ENCODE peak calls at places on chromosomes 4 and X, in ten cellular contexts. One of them, this sample, is unnamed. For H3K4me1, the result is how much of the 10 kb centered on the place peaks cover.

GRCh38 chr4:87555751-87556619 is 26.8 kb upstream of the SPARCL1 start:
- DNase-seq in effector memory CD4-positive, alpha-beta T cell: no peak
- DNase-seq in right atrium auricular region: no peak
- DNase-seq in tibial artery: peak
- DNase-seq in pancreas: no peak
- DNase-seq in cardiac muscle cell: no peak
- DNase-seq in CD8-positive, alpha-beta T cell: no peak
- DNase-seq in A673: no peak
- DNase-seq in lower lobe of right lung: no peak
- DNase-seq in CD4-positive, alpha-beta memory T cell: no peak
- DNase-seq in this sample: peak

GRCh38 chrX:3712080-3712869 is 1.2 kb downstream of the PRKX start:
- DNase-seq in CD4-positive, alpha-beta memory T cell: no peak
- DNase-seq in cardiac muscle cell: peak
- DNase-seq in effector memory CD4-positive, alpha-beta T cell: no peak
- DNase-seq in pancreas: no peak
- DNase-seq in right atrium auricular region: no peak
- DNase-seq in tibial artery: no peak
- DNase-seq in A673: no peak
- DNase-seq in lower lobe of right lung: no peak
- DNase-seq in CD8-positive, alpha-beta T cell: no peak
- DNase-seq in this sample: no peak

GRCh38 chrX:130676861-130677260 is 226.1 kb downstream of the ENOX2 start:
- DNase-seq in effector memory CD4-positive, alpha-beta T cell: no peak
- DNase-seq in right atrium auricular region: no peak
- DNase-seq in A673: no peak
- DNase-seq in CD8-positive, alpha-beta T cell: no peak
- DNase-seq in pancreas: peak
- DNase-seq in tibial artery: no peak
- DNase-seq in cardiac muscle cell: no peak
- DNase-seq in CD4-positive, alpha-beta memory T cell: no peak
- DNase-seq in lower lobe of right lung: no peak
- DNase-seq in this sample: no peak

GRCh38 chrX:118530537-118530936 is 34.9 kb downstream of the DOCK11 start:
- DNase-seq in right atrium auricular region: no peak
- DNase-seq in lower lobe of right lung: no peak
- DNase-seq in CD4-positive, alpha-beta memory T cell: no peak
- DNase-seq in effector memory CD4-positive, alpha-beta T cell: no peak
- DNase-seq in tibial artery: no peak
- DNase-seq in cardiac muscle cell: no peak
- DNase-seq in pancreas: no peak
- DNase-seq in A673: no peak
- DNase-seq in CD8-positive, alpha-beta T cell: no peak
- DNase-seq in this sample: no peak

GRCh38 chr4:5968246-5968645 is 50.0 kb downstream of the C4orf50 start:
- DNase-seq in A673: no peak
- DNase-seq in CD8-positive, alpha-beta T cell: no peak
- DNase-seq in tibial artery: peak
- DNase-seq in pancreas: no peak
- DNase-seq in CD4-positive, alpha-beta memory T cell: no peak
- DNase-seq in lower lobe of right lung: no peak
- DNase-seq in effector memory CD4-positive, alpha-beta T cell: no peak
- DNase-seq in cardiac muscle cell: no peak
- DNase-seq in right atrium auricular region: no peak
- DNase-seq in this sample: peak

GRCh38 chrX:97397371-97397770 is 513.7 kb downstream of the RPA4 start:
- DNase-seq in CD4-positive, alpha-beta memory T cell: no peak
- DNase-seq in pancreas: no peak
- DNase-seq in right atrium auricular region: no peak
- DNase-seq in cardiac muscle cell: no peak
- DNase-seq in lower lobe of right lung: no peak
- DNase-seq in tibial artery: no peak
- DNase-seq in CD8-positive, alpha-beta T cell: no peak
- DNase-seq in effector memory CD4-positive, alpha-beta T cell: no peak
- DNase-seq in A673: no peak
- DNase-seq in this sample: no peak

GRCh38 chr4:68570122-68570507 is 6.0 kb downstream of the UGT2B17 start:
- DNase-seq in tibial artery: no peak
- DNase-seq in lower lobe of right lung: no peak
- DNase-seq in effector memory CD4-positive, alpha-beta T cell: no peak
- DNase-seq in CD4-positive, alpha-beta memory T cell: no peak
- DNase-seq in A673: no peak
- DNase-seq in right atrium auricular region: no peak
- DNase-seq in CD8-positive, alpha-beta T cell: no peak
- DNase-seq in pancreas: no peak
- DNase-seq in cardiac muscle cell: no peak
- DNase-seq in this sample: no peak

GRCh38 chr4:128737098-128737513 is 72.4 kb upstream of the JADE1 start:
- DNase-seq in cardiac muscle cell: no peak
- DNase-seq in pancreas: peak
- DNase-seq in effector memory CD4-positive, alpha-beta T cell: no peak
- DNase-seq in CD8-positive, alpha-beta T cell: no peak
- DNase-seq in right atrium auricular region: no peak
- DNase-seq in A673: no peak
- DNase-seq in CD4-positive, alpha-beta memory T cell: no peak
- DNase-seq in lower lobe of right lung: no peak
- DNase-seq in tibial artery: no peak
- DNase-seq in this sample: no peak

GRCh38 chr4:107035711-107036601 is at the start of gene DKK2:
- DNase-seq in effector memory CD4-positive, alpha-beta T cell: no peak
- DNase-seq in CD4-positive, alpha-beta memory T cell: no peak
- DNase-seq in tibial artery: no peak
- DNase-seq in pancreas: no peak
- DNase-seq in cardiac muscle cell: peak
- DNase-seq in A673: peak
- DNase-seq in CD8-positive, alpha-beta T cell: no peak
- DNase-seq in right atrium auricular region: peak
- DNase-seq in lower lobe of right lung: peak
- DNase-seq in this sample: no peak

GRCh38 chr4:168334053-168334452 is 15.5 kb upstream of the DDX60 start:
- DNase-seq in effector memory CD4-positive, alpha-beta T cell: no peak
- DNase-seq in lower lobe of right lung: no peak
- DNase-seq in A673: no peak
- DNase-seq in CD8-positive, alpha-beta T cell: no peak
- DNase-seq in tibial artery: no peak
- DNase-seq in cardiac muscle cell: no peak
- DNase-seq in CD4-positive, alpha-beta memory T cell: no peak
- DNase-seq in pancreas: no peak
- DNase-seq in right atrium auricular region: no peak
- DNase-seq in this sample: no peak

GRCh38 chrX:95383778-95384177 is 1300.9 kb upstream of the DIAPH2 start:
- DNase-seq in A673: no peak
- DNase-seq in effector memory CD4-positive, alpha-beta T cell: no peak
- DNase-seq in CD4-positive, alpha-beta memory T cell: no peak
- DNase-seq in CD8-positive, alpha-beta T cell: no peak
- DNase-seq in lower lobe of right lung: no peak
- DNase-seq in cardiac muscle cell: no peak
- DNase-seq in tibial artery: no peak
- DNase-seq in pancreas: no peak
- DNase-seq in right atrium auricular region: no peak
- DNase-seq in this sample: no peak

GRCh38 chr4:115720611-115721010 is 607.2 kb upstream of the NDST4 start:
- DNase-seq in pancreas: no peak
- DNase-seq in right atrium auricular region: no peak
- DNase-seq in cardiac muscle cell: no peak
- DNase-seq in A673: no peak
- DNase-seq in CD4-positive, alpha-beta memory T cell: no peak
- DNase-seq in lower lobe of right lung: no peak
- DNase-seq in tibial artery: no peak
- DNase-seq in effector memory CD4-positive, alpha-beta T cell: no peak
- DNase-seq in CD8-positive, alpha-beta T cell: no peak
- DNase-seq in this sample: no peak

GRCh38 chrX:51144828-51145442 is 187.7 kb upstream of the NUDT10 start:
- DNase-seq in CD8-positive, alpha-beta T cell: no peak
- DNase-seq in A673: peak
- DNase-seq in right atrium auricular region: no peak
- DNase-seq in lower lobe of right lung: no peak
- DNase-seq in CD4-positive, alpha-beta memory T cell: peak
- DNase-seq in effector memory CD4-positive, alpha-beta T cell: peak
- DNase-seq in pancreas: peak
- DNase-seq in cardiac muscle cell: peak
- DNase-seq in tibial artery: no peak
- DNase-seq in this sample: no peak

GRCh38 chrX:2177541-2177940 is 323.2 kb downstream of the DHRSX start:
- DNase-seq in pancreas: no peak
- DNase-seq in tibial artery: peak
- DNase-seq in CD8-positive, alpha-beta T cell: no peak
- DNase-seq in right atrium auricular region: no peak
- DNase-seq in lower lobe of right lung: no peak
- DNase-seq in CD4-positive, alpha-beta memory T cell: no peak
- DNase-seq in cardiac muscle cell: no peak
- DNase-seq in effector memory CD4-positive, alpha-beta T cell: no peak
- DNase-seq in A673: no peak
- DNase-seq in this sample: no peak

DNA sequence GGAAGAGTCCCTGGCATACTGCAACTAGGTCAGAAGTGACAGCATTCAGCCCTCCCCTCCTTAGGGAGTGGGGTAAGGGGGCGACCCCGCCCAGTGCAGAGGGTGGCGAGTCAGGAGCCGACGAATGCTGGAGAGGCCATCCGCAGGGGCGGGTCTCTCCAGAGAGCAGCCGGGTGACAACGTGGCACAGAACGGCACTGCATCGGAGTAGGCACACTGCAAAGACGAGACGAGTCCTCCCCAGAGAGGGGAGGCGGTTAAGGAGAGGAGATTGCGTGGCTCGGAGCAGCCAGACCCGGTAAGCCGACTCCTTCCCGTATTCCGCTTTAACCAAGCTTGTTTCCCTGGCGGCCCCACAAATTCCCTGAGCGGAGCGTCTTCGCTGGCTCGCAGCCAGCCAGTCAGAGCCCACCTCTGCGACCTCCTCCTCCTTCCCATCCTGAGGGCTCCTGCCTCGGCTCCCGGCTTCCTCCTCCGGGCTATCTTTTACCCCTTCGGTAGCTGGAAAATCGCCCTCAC is 54.9 kb downstream of the LINC00632 start:
- DNase-seq in CD8-positive, alpha-beta T cell: no peak
- DNase-seq in right atrium auricular region: no peak
- DNase-seq in cardiac muscle cell: peak
- DNase-seq in CD4-positive, alpha-beta memory T cell: no peak
- DNase-seq in effector memory CD4-positive, alpha-beta T cell: no peak
- DNase-seq in lower lobe of right lung: peak
- DNase-seq in pancreas: peak
- DNase-seq in A673: peak
- DNase-seq in tibial artery: peak
- DNase-seq in this sample: no peak
- H3K4me3 ChIP-seq in CD8-positive, alpha-beta T cell: peak
- H3K4me3 ChIP-seq in right atrium auricular region: peak
- H3K4me3 ChIP-seq in cardiac muscle cell: peak
- H3K4me3 ChIP-seq in CD4-positive, alpha-beta memory T cell: no peak
- H3K4me3 ChIP-seq in effector memory CD4-positive, alpha-beta T cell: no peak
- H3K4me3 ChIP-seq in lower lobe of right lung: peak
- H3K4me3 ChIP-seq in pancreas: peak
- H3K4me3 ChIP-seq in A673: peak
- H3K4me3 ChIP-seq in tibial artery: peak
- H3K4me3 ChIP-seq in this sample: peak

DNA sequence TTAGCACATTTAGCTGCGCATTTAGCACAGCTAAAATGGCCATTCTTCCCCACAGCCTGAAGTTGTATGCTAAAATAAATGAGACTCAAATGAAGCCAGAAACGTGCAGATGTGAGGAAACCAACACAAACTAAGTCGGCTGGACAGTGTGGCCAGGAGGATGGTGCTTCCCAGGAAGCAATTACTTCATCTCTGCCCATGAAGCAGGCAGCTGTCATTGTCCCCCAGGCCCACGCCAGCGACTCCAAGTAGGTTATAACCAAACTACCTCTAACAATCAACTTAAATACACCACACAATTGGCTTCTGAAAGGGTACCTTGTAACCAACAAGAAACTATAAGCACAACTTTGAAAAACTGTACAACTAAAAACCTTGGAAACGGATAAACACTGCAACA is 39.3 kb downstream of the AFAP1 start:
- DNase-seq in right atrium auricular region: no peak
- DNase-seq in pancreas: no peak
- DNase-seq in CD8-positive, alpha-beta T cell: no peak
- DNase-seq in lower lobe of right lung: no peak
- DNase-seq in CD4-positive, alpha-beta memory T cell: no peak
- DNase-seq in effector memory CD4-positive, alpha-beta T cell: no peak
- DNase-seq in cardiac muscle cell: no peak
- DNase-seq in A673: no peak
- DNase-seq in tibial artery: no peak
- DNase-seq in this sample: no peak
- H3K4me1 ChIP-seq in right atrium auricular region: under half
- H3K4me1 ChIP-seq in pancreas: under half
- H3K4me1 ChIP-seq in CD8-positive, alpha-beta T cell: under half
- H3K4me1 ChIP-seq in lower lobe of right lung: under half
- H3K4me1 ChIP-seq in CD4-positive, alpha-beta memory T cell: under half
- H3K4me1 ChIP-seq in effector memory CD4-positive, alpha-beta T cell: under half
- H3K4me1 ChIP-seq in cardiac muscle cell: half or more
- H3K4me1 ChIP-seq in A673: half or more
- H3K4me1 ChIP-seq in tibial artery: under half
- H3K4me1 ChIP-seq in this sample: under half

DNA sequence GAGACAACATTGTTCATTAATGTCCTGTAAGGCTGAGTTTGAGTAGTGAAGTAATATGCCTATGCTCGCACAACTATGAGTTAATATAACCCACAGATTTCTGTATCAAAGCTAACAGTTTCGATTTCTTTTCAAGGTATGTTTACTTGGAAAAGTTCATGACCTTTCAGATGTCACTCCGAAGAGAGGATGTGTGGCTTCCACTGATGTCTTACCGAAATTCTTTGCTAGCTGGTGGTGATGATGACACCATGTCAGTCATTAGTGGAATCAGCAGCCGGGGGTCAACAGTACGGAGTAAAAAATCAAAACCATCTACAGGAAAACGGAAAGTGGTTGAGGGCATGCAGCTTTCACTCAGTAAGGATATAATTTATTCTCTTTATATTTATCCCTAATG is 124.9 kb downstream of the STAG2 start:
- DNase-seq in right atrium auricular region: no peak
- DNase-seq in pancreas: no peak
- DNase-seq in cardiac muscle cell: no peak
- DNase-seq in CD4-positive, alpha-beta memory T cell: peak
- DNase-seq in tibial artery: no peak
- DNase-seq in lower lobe of right lung: no peak
- DNase-seq in A673: no peak
- DNase-seq in CD8-positive, alpha-beta T cell: peak
- DNase-seq in effector memory CD4-positive, alpha-beta T cell: peak
- DNase-seq in this sample: no peak
- H3K4me3 ChIP-seq in right atrium auricular region: no peak
- H3K4me3 ChIP-seq in pancreas: no peak
- H3K4me3 ChIP-seq in cardiac muscle cell: no peak
- H3K4me3 ChIP-seq in CD4-positive, alpha-beta memory T cell: no peak
- H3K4me3 ChIP-seq in tibial artery: no peak
- H3K4me3 ChIP-seq in lower lobe of right lung: no peak
- H3K4me3 ChIP-seq in A673: no peak
- H3K4me3 ChIP-seq in CD8-positive, alpha-beta T cell: no peak
- H3K4me3 ChIP-seq in effector memory CD4-positive, alpha-beta T cell: no peak
- H3K4me3 ChIP-seq in this sample: no peak

DNA sequence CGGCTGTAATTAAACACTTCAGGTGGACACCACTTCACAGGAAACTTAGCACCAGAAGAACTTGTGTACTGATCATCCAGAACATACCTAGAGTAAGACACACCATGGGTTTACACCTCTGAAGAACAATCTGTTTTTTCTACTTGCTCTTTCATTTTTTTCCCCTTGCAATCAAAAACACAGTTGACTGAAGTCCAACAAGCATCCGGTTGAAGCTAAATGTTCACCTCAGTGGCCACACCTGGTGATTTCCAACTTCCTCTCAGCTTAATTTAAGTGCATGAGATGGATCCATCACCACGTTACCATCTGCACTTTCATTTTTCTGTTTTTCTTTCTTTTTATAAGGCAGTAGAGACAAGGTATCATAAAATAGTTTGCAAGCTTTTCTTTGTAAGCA is 4.9 kb upstream of the TXK start:
- DNase-seq in A673: no peak
- DNase-seq in CD8-positive, alpha-beta T cell: no peak
- DNase-seq in right atrium auricular region: no peak
- DNase-seq in pancreas: no peak
- DNase-seq in effector memory CD4-positive, alpha-beta T cell: no peak
- DNase-seq in CD4-positive, alpha-beta memory T cell: peak
- DNase-seq in lower lobe of right lung: no peak
- DNase-seq in cardiac muscle cell: no peak
- DNase-seq in tibial artery: no peak
- DNase-seq in this sample: no peak
- H3K4me1 ChIP-seq in A673: under half
- H3K4me1 ChIP-seq in CD8-positive, alpha-beta T cell: half or more
- H3K4me1 ChIP-seq in right atrium auricular region: under half
- H3K4me1 ChIP-seq in pancreas: under half
- H3K4me1 ChIP-seq in effector memory CD4-positive, alpha-beta T cell: under half
- H3K4me1 ChIP-seq in CD4-positive, alpha-beta memory T cell: half or more
- H3K4me1 ChIP-seq in lower lobe of right lung: under half
- H3K4me1 ChIP-seq in cardiac muscle cell: under half
- H3K4me1 ChIP-seq in tibial artery: under half
- H3K4me1 ChIP-seq in this sample: under half